ENCODE peak calls at places on chromosomes 5 and 9, in seven cellular contexts. S is BJ, A is GM06990, J is GM12865, U is endothelial cell of umbilical vein, Q is choroid plexus epithelial cell, T is brain microvascular endothelial cell. K is an unnamed sample.

GRCh38 chr5:88872971-88873370 is 10.0 kb downstream of the MEF2C start:
- DNase-seq in U (no peak), A (no peak), T (no peak), S (no peak), Q (no peak), J (peak; percentile 63), K (no peak)

GRCh38 chr5:148837383-148837782 is 11.0 kb downstream of the ADRB2 start:
- DNase-seq in Q (no peak), J (no peak), U (no peak), T (no peak), S (no peak), A (no peak), K (no peak)

GRCh38 chr5:26889810-26890209 is 148.6 kb downstream of the CDH9 start:
- DNase-seq in T (no peak), J (no peak), S (no peak), Q (no peak), U (no peak), A (no peak), K (no peak)

GRCh38 chr9:76456202-76456926 is 2.6 kb upstream of the GCNT1 start:
- DNase-seq in T (peak; percentile 50), J (peak; percentile 42), A (peak; percentile 22), Q (peak; percentile 64), S (no peak), U (peak; percentile 99), K (no peak)

GRCh38 chr9:15469862-15470261 is 40.9 kb downstream of the PSIP1 start:
- DNase-seq in Q (peak; percentile 12), A (no peak), T (no peak), J (no peak), S (no peak), U (no peak), K (no peak)

GRCh38 chr9:88775037-88775471 is 216.2 kb upstream of the S1PR3 start:
- DNase-seq in U (peak; percentile 80), T (peak; percentile 97), Q (peak; percentile 97), J (no peak), A (no peak), S (peak; percentile 79), K (peak; percentile 69)

GRCh38 chr5:159849437-159850191 is 66.7 kb upstream of the ADRA1B start:
- DNase-seq in T (peak; percentile 81), Q (peak; percentile 85), S (peak; percentile 68), J (no peak), U (no peak), A (no peak), K (peak; percentile 78)

GRCh38 chr9:15176821-15177220 is 130.2 kb downstream of the TTC39B start:
- DNase-seq in A (no peak), U (no peak), S (no peak), J (no peak), Q (no peak), T (no peak), K (no peak)

GRCh38 chr9:122092611-122093506 is at the start of gene TTLL11:
- DNase-seq in A (peak; percentile 93), Q (peak; percentile 94), T (peak; percentile 95), J (peak; percentile 95), S (peak; percentile 51), U (peak; percentile 93), K (peak; percentile 65)

GRCh38 chr5:112878760-112879159 is 17.7 kb downstream of the SRP19 start:
- DNase-seq in S (no peak), Q (peak; percentile 67), U (peak; percentile 10), T (no peak), J (peak; percentile 18), A (no peak), K (peak; percentile 11)

GRCh38 chr5:2776338-2777302 is 25.1 kb upstream of the IRX2 start:
- DNase-seq in Q (no peak), A (no peak), J (no peak), T (no peak), U (no peak), S (no peak), K (no peak)

GRCh38 chr9:90858505-90858904 is 56.9 kb downstream of the SYK start:
- DNase-seq in J (no peak), Q (no peak), S (no peak), U (no peak), A (no peak), T (no peak), K (no peak)

GRCh38 chr5:132421442-132421841 is 51.9 kb downstream of the SLC22A5 start:
- DNase-seq in J (peak; percentile 46), U (no peak), Q (no peak), A (no peak), T (no peak), S (no peak), K (no peak)

DNA sequence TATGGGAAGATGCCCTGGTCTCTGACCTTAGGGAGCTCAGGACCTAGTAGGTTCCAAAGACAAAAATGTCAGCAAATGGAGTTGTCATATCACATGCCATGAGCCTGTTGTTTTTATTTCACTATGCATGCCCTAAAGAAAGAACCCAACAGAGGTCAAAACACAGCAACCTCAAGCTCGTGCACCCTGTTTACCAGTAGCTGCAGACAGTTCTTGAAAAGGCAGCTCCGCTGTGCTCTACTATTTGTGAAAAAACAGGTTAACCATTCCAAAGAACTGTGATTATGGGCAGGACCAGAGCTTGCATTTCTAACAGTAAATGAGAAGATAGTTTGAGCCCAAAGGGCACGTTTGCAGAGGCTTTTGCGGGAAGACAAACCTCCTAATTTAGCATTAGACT is 22.8 kb downstream of the ITK start:
- DNase-seq in S (no peak), U (no peak), J (no peak), Q (no peak), T (no peak), A (no peak), K (no peak)
- TF ChIP-seq CTCF in S (no peak), U (no peak), J (no peak), Q (no peak), T (no peak), A (no peak), K (no peak)

GRCh38 chr5:108748010-108748353 is 285 bp downstream of the FER start:
- DNase-seq in T (no peak), Q (no peak), U (no peak), A (no peak), S (no peak), J (no peak), K (no peak)

GRCh38 chr5:108749130-108749861 is 1.6 kb downstream of the FER start:
- DNase-seq in A (no peak), T (no peak), J (peak; percentile 41), Q (peak; percentile 24), S (no peak), U (peak; percentile 27), K (no peak)

GRCh38 chr5:108748354-108749129 is 845 bp downstream of the FER start:
- DNase-seq in J (peak; percentile 99), A (peak; percentile 100), Q (peak; percentile 99), U (peak; percentile 99), T (peak; percentile 99), S (peak; percentile 94), K (peak; percentile 97)

GRCh38 chr5:108753877-108754276 is 6.2 kb downstream of the FER start:
- DNase-seq in T (peak; percentile 40), U (no peak), J (no peak), S (no peak), Q (peak; percentile 34), A (no peak), K (no peak)

DNA sequence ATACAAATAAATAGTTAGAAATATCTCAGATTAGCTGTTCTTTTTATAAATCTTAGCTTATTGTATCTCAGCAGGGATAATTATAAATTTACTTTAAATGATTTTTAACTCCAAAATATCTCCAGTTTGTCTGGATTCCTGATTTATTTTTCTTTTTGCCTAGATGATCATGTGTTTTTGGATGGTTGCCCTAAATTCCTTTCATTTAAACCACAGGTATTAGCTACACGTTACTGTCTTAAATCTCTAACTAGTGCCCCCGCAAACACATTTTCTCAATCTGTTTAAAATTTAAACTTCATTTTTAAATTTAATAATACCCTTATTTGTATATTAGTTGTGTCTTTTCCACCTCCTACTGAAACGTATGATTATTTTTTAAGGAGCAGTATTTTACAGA is 5.6 kb downstream of the FER start:
- DNase-seq in Q (peak; percentile 73), U (no peak), S (no peak), T (no peak), J (no peak), A (no peak), K (peak; percentile 70)
- H3K4me3 ChIP-seq in Q (no peak overlapping the region), U (no peak overlapping the region), S (no peak overlapping the region), T (no peak overlapping the region), J (no peak overlapping the region), A (no peak overlapping the region), K (no peak overlapping the region)

DNA sequence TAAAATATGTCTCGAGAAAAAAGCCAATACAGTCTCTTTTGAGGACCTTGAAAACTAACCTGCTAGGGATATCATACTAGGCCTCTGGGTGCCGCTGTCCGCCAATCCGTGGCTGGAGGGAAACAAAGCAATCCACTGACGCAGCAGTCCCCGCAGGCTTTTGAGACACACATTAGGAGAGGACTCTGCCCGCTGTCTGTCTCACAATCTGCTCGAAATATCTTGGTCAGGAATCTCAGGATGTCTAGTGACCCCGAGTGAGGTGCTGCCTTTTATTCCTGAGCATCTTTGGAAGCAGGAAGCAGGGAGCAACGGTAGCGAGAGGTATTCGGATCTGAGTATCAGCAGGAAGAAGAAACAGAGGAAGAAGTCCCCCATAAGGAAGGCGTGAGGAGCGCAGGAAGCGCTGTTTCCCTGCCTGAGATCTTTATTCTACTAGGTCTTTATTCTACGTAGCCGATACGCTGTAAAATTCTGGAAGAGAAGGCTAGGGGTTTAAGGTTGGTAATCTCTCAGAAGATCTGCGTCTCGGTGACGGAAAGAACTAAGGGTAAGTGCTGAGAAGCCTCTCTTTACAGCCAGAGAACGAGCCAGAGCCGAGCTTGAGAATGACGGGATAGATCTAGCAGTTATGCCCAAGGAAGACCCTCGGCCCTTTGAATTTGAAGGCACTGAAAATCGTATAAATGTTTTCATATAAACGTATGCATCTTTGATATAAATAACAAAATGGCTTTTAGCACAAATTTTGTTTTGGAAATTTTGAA is 4.0 kb upstream of the PCDHGA1 start:
- DNase-seq in Q (peak; percentile 79), S (no peak), T (peak; percentile 80), J (peak; percentile 79), A (peak; percentile 38), U (peak; percentile 77), K (peak; percentile 20)
- TF ChIP-seq CTCF in Q (peak; percentile 82), S (peak; percentile 79), T (peak; percentile 77), J (peak; percentile 57), A (peak; percentile 90), U (peak; percentile 65), K (peak; percentile 64)

GRCh38 chr9:137162505-137163100 is 7.2 kb downstream of the LRRC26 start:
- DNase-seq in A (no peak), J (peak; percentile 36), T (no peak), U (no peak), Q (no peak), S (no peak), K (no peak)
- H3K4me3 ChIP-seq in A (no peak overlapping the region), J (no peak overlapping the region), T (no peak overlapping the region), U (no peak overlapping the region), Q (no peak overlapping the region), S (peak overlapping the region; percentile 40), K (no peak overlapping the region)

GRCh38 chr5:118060833-118061232 is 927.5 kb downstream of the DTWD2 start:
- DNase-seq in Q (no peak), S (no peak), J (no peak), T (no peak), U (no peak), A (no peak), K (no peak)
- TF ChIP-seq CTCF in Q (no peak), S (peak; percentile 11), J (no peak), T (peak; percentile 16), U (no peak), A (no peak), K (no peak)

GRCh38 chr9:120526493-120526892 is 53.5 kb downstream of the CDK5RAP2 start:
- DNase-seq in Q (no peak), S (no peak), U (no peak), T (no peak), J (no peak), A (no peak), K (no peak)
- H3K4me3 ChIP-seq in Q (no peak overlapping the region), S (no peak overlapping the region), U (no peak overlapping the region), T (no peak overlapping the region), J (no peak overlapping the region), A (no peak overlapping the region), K (no peak overlapping the region)

K was measured in astrocyte of the cerebellum.